ENCODE peak calls at places on chromosomes 4 and X, in six cellular contexts. Y is GM12878, X is transverse colon, W is Panc1, U is heart left ventricle, B is tibial artery. G is an unnamed sample. For H3K36me3, the result is how much of the 10 kb centered on the place peaks cover.

GRCh38 chr4:79623125-79623905 is 215.3 kb upstream of the GK2 start:
- DNase-seq in Y (no peak), X (no peak), W (no peak), U (no peak), B (peak), G (peak)

GRCh38 chr4:184898793-184899192 is 73.0 kb upstream of the ACSL1 start:
- DNase-seq in Y (no peak), X (no peak), W (no peak), U (no peak), B (no peak), G (peak)

GRCh38 chr4:108398326-108398725 is 222.1 kb upstream of the RPL34 start:
- DNase-seq in Y (no peak), X (no peak), W (no peak), U (no peak), B (no peak), G (no peak)

GRCh38 chr4:40933272-40934053 is 183.7 kb downstream of the NSUN7 start:
- DNase-seq in Y (no peak), X (no peak), W (no peak), U (no peak), B (no peak), G (no peak)

GRCh38 chrX:154398668-154399526 is 720 bp downstream of the RPL10 start:
- DNase-seq in Y (no peak), X (peak), W (no peak), U (peak), B (peak), G (peak)

GRCh38 chrX:7055386-7056137 is 92.0 kb upstream of the STS start:
- DNase-seq in Y (no peak), X (peak), W (no peak), U (no peak), B (no peak), G (no peak)

GRCh38 chr4:168388890-168389289 is 70.3 kb upstream of the DDX60 start:
- DNase-seq in Y (no peak), X (no peak), W (no peak), U (no peak), B (no peak), G (no peak)

GRCh38 chr4:54227261-54228063 is 1.6 kb upstream of the PDGFRA start:
- DNase-seq in Y (no peak), X (no peak), W (peak), U (peak), B (peak), G (no peak)

GRCh38 chrX:56033495-56034180 is 198.5 kb upstream of the KLF8 start:
- DNase-seq in Y (no peak), X (no peak), W (no peak), U (no peak), B (no peak), G (no peak)

GRCh38 chr4:172311682-172312081 is 498.5 kb downstream of the GALNTL6 start:
- DNase-seq in Y (no peak), X (no peak), W (no peak), U (no peak), B (no peak), G (no peak)

DNA sequence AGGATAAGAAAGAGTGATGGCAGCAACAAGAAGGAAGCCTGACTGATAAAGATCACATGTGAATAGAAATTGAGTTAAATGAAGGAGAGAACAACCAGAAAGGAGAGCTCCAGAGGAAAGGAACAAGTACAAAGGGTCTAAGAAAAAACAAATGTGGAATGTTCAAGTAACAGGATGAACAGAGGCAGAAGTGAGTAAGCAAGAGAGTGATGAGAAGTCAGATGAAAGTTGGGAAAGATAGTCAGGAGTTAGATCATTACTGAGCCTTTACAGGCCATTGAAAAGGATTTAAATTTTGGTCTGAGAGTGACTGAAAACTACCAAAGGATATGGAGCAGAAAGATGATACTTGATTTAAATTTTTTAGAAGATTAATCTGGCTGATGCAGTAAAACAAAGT is 38.1 kb downstream of the NFXL1 start:
- DNase-seq in Y (no peak), X (no peak), W (no peak), U (no peak), B (no peak), G (no peak)
- H3K36me3 ChIP-seq in Y (under half), X (half or more), W (under half), U (half or more), B (half or more), G (under half)

GRCh38 chr4:2817136-2817535 is 24.3 kb downstream of the SH3BP2 start:
- DNase-seq in Y (no peak), X (no peak), W (no peak), U (peak), B (no peak), G (no peak)
- H3K27ac ChIP-seq in Y (no peak), X (no peak), W (no peak), U (no peak), B (no peak), G (peak)

GRCh38 chrX:54922547-54922946 is 1.9 kb downstream of the TRO start:
- DNase-seq in Y (no peak), X (no peak), W (no peak), U (no peak), B (no peak), G (no peak)

GRCh38 chrX:54923376-54923775 is 2.8 kb downstream of the TRO start:
- DNase-seq in Y (no peak), X (no peak), W (no peak), U (no peak), B (no peak), G (no peak)

GRCh38 chrX:54921427-54922021 is 900 bp downstream of the TRO start:
- DNase-seq in Y (no peak), X (peak), W (no peak), U (peak), B (peak), G (peak)

DNA sequence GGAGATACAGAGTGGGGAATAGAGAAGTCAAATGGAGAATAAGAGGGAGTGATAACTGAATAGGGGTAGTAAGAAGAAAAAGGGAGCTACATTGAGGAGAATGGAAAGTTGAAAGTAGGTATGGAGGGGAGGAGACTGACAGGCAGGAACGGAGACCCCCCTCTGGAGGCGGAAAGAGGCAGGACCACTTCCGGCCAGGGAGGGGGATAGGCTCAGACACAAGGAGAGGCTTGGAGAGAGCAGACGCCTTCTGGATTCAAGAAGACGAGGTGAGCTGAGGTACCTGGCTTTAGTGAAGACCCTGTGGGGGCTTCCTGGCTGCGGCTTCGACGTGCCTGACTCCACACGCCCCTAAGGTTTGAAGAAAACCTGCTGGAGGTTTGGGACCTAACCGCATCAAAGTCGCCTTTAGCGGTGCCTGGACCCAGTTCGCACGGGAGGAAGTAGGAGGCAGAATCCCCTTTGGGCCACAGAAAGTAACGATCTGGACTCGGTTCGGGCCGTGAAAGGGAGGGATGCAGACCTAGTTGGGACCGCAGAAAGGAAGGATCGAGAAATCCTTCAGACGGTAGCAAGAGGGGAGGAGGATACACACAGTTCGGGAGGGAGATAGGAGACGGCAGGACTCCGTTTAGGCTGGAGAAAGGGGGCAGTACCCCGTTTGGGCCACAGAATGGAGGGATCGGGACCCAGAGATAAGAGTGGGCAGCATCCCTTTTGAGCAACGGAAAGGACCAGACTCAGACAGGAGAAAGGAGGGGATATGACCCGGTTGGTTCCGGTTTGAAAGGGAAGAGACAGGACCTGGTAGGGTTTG is at the start of gene TRO:
- DNase-seq in Y (no peak), X (no peak), W (no peak), U (no peak), B (no peak), G (no peak)
- H3K4me3 ChIP-seq in Y (no peak), X (peak), W (peak), U (peak), B (peak), G (peak)

GRCh38 chr4:15569746-15570145 is 85.4 kb downstream of the FBXL5 start:
- DNase-seq in Y (no peak), X (no peak), W (no peak), U (no peak), B (no peak), G (no peak)
- H3K36me3 ChIP-seq in Y (under half), X (under half), W (under half), U (half or more), B (half or more), G (under half)

G was measured in prostate gland.